ENCODE peak calls at places on chromosomes 6 and 20, in five cellular contexts. S is mucosa of gallbladder, Y is NCI-H82, M is B cell, C is BJ. K is an unnamed sample.
A peak's percentile ranks its signal among the peaks of the same experiment; 100 is the strongest.

GRCh38 chr6:63640062-63640461 is 4.5 kb downstream of the PHF3 start:
- DNase-seq in C (peak; percentile 28), S (no peak), Y (no peak), M (no peak), K (no peak)

GRCh38 chr6:152206072-152206818 is 398.8 kb downstream of the ESR1 start:
- DNase-seq in M (peak; percentile 19), C (no peak), Y (peak; percentile 68), S (no peak), K (no peak)

GRCh38 chr20:58696411-58696961 is 3.9 kb downstream of the NPEPL1 start:
- DNase-seq in C (no peak), M (no peak), S (no peak), Y (no peak), K (no peak)

GRCh38 chr20:10965936-10966470 is 292.2 kb upstream of the JAG1 start:
- DNase-seq in M (no peak), C (no peak), Y (no peak), S (no peak), K (no peak)

GRCh38 chr20:38452880-38453624 is 17.9 kb upstream of the SNHG17 start:
- DNase-seq in M (no peak), Y (no peak), C (no peak), S (no peak), K (no peak)

GRCh38 chr6:140546640-140547039 is 1172.2 kb upstream of the CITED2 start:
- DNase-seq in Y (no peak), M (no peak), C (peak; percentile 55), S (no peak), K (no peak)

GRCh38 chr20:53677447-53678314 is 84.0 kb upstream of the ZNF217 start:
- DNase-seq in Y (peak; percentile 70), M (no peak), C (no peak), S (peak; percentile 67), K (no peak)

GRCh38 chr6:127022297-127022696 is 96.2 kb upstream of the RSPO3 start:
- DNase-seq in Y (peak; percentile 30), C (peak; percentile 5), S (no peak), M (no peak), K (no peak)

GRCh38 chr20:5222919-5223634 is 93.7 kb downstream of the PROKR2 start:
- DNase-seq in M (peak; percentile 58), Y (peak; percentile 72), S (peak; percentile 51), C (peak; percentile 13), K (no peak)

GRCh38 chr20:50918403-50918802 is 12.8 kb downstream of the ADNP start:
- DNase-seq in C (no peak), M (no peak), S (no peak), Y (no peak), K (no peak)

GRCh38 chr6:116476021-116476678 is 15.0 kb downstream of the CALHM6 start:
- DNase-seq in M (peak; percentile 63), C (no peak), Y (no peak), S (no peak), K (peak; percentile 24)

GRCh38 chr6:93040375-93040774 is 379.0 kb downstream of the EPHA7 start:
- DNase-seq in Y (no peak), S (no peak), M (no peak), C (no peak), K (no peak)

GRCh38 chr6:143158113-143158581 is 97.5 kb downstream of the AIG1 start:
- DNase-seq in M (no peak), S (no peak), Y (no peak), C (no peak), K (no peak)

GRCh38 chr6:133646021-133646682 is 242.8 kb upstream of the TCF21 start:
- DNase-seq in M (no peak), S (no peak), C (peak; percentile 71), Y (no peak), K (no peak)

GRCh38 chr6:137776786-137777185 is 90.3 kb upstream of the TNFAIP3 start:
- DNase-seq in Y (peak; percentile 3), S (no peak), C (no peak), M (no peak), K (no peak)

GRCh38 chr6:87653074-87653962 is 48.7 kb downstream of the AKIRIN2 start:
- DNase-seq in S (no peak), C (no peak), M (no peak), Y (peak; percentile 87), K (no peak)

GRCh38 chr6:161164182-161164625 is 109.7 kb downstream of the AGPAT4 start:
- DNase-seq in Y (no peak), S (no peak), C (no peak), M (no peak), K (no peak)

GRCh38 chr20:10307359-10307735 is 88.7 kb downstream of the SNAP25 start:
- DNase-seq in Y (no peak), C (no peak), M (no peak), S (no peak), K (no peak)